ENCODE peak calls at places on chromosomes 4 and X, in five cellular contexts. One of them, this sample, is unnamed. For H3K4me1, the result is how much of the 10 kb centered on the place peaks cover.

GRCh38 chr4:88158360-88159136 is at the start of gene ABCG2:
- DNase-seq in IMR-90: peak
- DNase-seq in HepG2: peak
- DNase-seq in A549: peak
- DNase-seq in K562: peak
- DNase-seq in this sample: no peak

GRCh38 chrX:149314031-149314430 is 191.1 kb downstream of the IDS start:
- DNase-seq in IMR-90: no peak
- DNase-seq in HepG2: no peak
- DNase-seq in A549: no peak
- DNase-seq in K562: no peak
- DNase-seq in this sample: no peak

GRCh38 chrX:11929476-11929875 is 171.4 kb downstream of the MSL3 start:
- DNase-seq in IMR-90: no peak
- DNase-seq in HepG2: no peak
- DNase-seq in A549: no peak
- DNase-seq in K562: no peak
- DNase-seq in this sample: no peak

GRCh38 chr4:55017406-55017805 is 108.0 kb downstream of the KDR start:
- DNase-seq in IMR-90: no peak
- DNase-seq in HepG2: no peak
- DNase-seq in A549: no peak
- DNase-seq in K562: no peak
- DNase-seq in this sample: no peak

GRCh38 chrX:116243039-116243438 is 72.5 kb downstream of the AGTR2 start:
- DNase-seq in IMR-90: no peak
- DNase-seq in HepG2: no peak
- DNase-seq in A549: no peak
- DNase-seq in K562: no peak
- DNase-seq in this sample: no peak

GRCh38 chrX:5726246-5726645 is 502.4 kb downstream of the NLGN4X start:
- DNase-seq in IMR-90: no peak
- DNase-seq in HepG2: no peak
- DNase-seq in A549: no peak
- DNase-seq in K562: no peak
- DNase-seq in this sample: no peak

GRCh38 chr4:2412534-2412884 is 5.9 kb downstream of the ZFYVE28 start:
- DNase-seq in IMR-90: no peak
- DNase-seq in HepG2: no peak
- DNase-seq in A549: no peak
- DNase-seq in K562: peak
- DNase-seq in this sample: no peak

GRCh38 chrX:154378059-154378798 is 866 bp upstream of the EMD start:
- DNase-seq in IMR-90: peak
- DNase-seq in HepG2: no peak
- DNase-seq in A549: peak
- DNase-seq in K562: peak
- DNase-seq in this sample: no peak

GRCh38 chrX:17497193-17497592 is 122.2 kb downstream of the NHS start:
- DNase-seq in IMR-90: no peak
- DNase-seq in HepG2: no peak
- DNase-seq in A549: no peak
- DNase-seq in K562: no peak
- DNase-seq in this sample: no peak

GRCh38 chr4:159564615-159565014 is 461.7 kb downstream of the RAPGEF2 start:
- DNase-seq in IMR-90: no peak
- DNase-seq in HepG2: peak
- DNase-seq in A549: no peak
- DNase-seq in K562: no peak
- DNase-seq in this sample: no peak

GRCh38 chrX:154603438-154604430 is 15.3 kb downstream of the CTAG1B start:
- DNase-seq in IMR-90: peak
- DNase-seq in HepG2: no peak
- DNase-seq in A549: peak
- DNase-seq in K562: no peak
- DNase-seq in this sample: no peak

GRCh38 chrX:41384041-41384705 is 50.2 kb downstream of the DDX3X start:
- DNase-seq in IMR-90: peak
- DNase-seq in HepG2: no peak
- DNase-seq in A549: no peak
- DNase-seq in K562: peak
- DNase-seq in this sample: no peak

GRCh38 chr4:157045507-157046127 is 30.3 kb upstream of the GLRB start:
- DNase-seq in IMR-90: peak
- DNase-seq in HepG2: peak
- DNase-seq in A549: peak
- DNase-seq in K562: peak
- DNase-seq in this sample: no peak

GRCh38 chr4:180770265-180770664 is 1472.9 kb upstream of the TENM3 start:
- DNase-seq in IMR-90: no peak
- DNase-seq in HepG2: no peak
- DNase-seq in A549: no peak
- DNase-seq in K562: no peak
- DNase-seq in this sample: no peak

GRCh38 chrX:77174680-77175336 is 272.4 kb upstream of the FGF16 start:
- DNase-seq in IMR-90: no peak
- DNase-seq in HepG2: no peak
- DNase-seq in A549: no peak
- DNase-seq in K562: no peak
- DNase-seq in this sample: no peak

GRCh38 chr4:147284218-147284617 is 196.7 kb upstream of the EDNRA start:
- DNase-seq in IMR-90: no peak
- DNase-seq in HepG2: no peak
- DNase-seq in A549: no peak
- DNase-seq in K562: no peak
- DNase-seq in this sample: no peak

GRCh38 chr4:89275587-89275986 is 32.0 kb downstream of the GPRIN3 start:
- DNase-seq in IMR-90: no peak
- DNase-seq in HepG2: no peak
- DNase-seq in A549: peak
- DNase-seq in K562: no peak
- DNase-seq in this sample: no peak

GRCh38 chr4:169234137-169234855 is 36.5 kb downstream of the SH3RF1 start:
- DNase-seq in IMR-90: no peak
- DNase-seq in HepG2: no peak
- DNase-seq in A549: no peak
- DNase-seq in K562: no peak
- DNase-seq in this sample: no peak

GRCh38 chr4:146159384-146160058 is 16.0 kb upstream of the LSM6 start:
- DNase-seq in IMR-90: no peak
- DNase-seq in HepG2: no peak
- DNase-seq in A549: no peak
- DNase-seq in K562: no peak
- DNase-seq in this sample: no peak

GRCh38 chrX:125132274-125132673 is 187.4 kb upstream of the TEX13C start:
- DNase-seq in IMR-90: peak
- DNase-seq in HepG2: peak
- DNase-seq in A549: peak
- DNase-seq in K562: peak
- DNase-seq in this sample: no peak

GRCh38 chr4:176404591-176404990 is 84.8 kb downstream of the SPCS3 start:
- DNase-seq in IMR-90: peak
- DNase-seq in HepG2: no peak
- DNase-seq in A549: no peak
- DNase-seq in K562: no peak
- DNase-seq in this sample: no peak

GRCh38 chrX:14508025-14508690 is 21.2 kb upstream of the GLRA2 start:
- DNase-seq in IMR-90: no peak
- DNase-seq in HepG2: no peak
- DNase-seq in A549: no peak
- DNase-seq in K562: no peak
- DNase-seq in this sample: no peak

GRCh38 chr4:1291091-1291490 is 1.4 kb downstream of the MAEA start:
- DNase-seq in IMR-90: no peak
- DNase-seq in HepG2: no peak
- DNase-seq in A549: no peak
- DNase-seq in K562: no peak
- DNase-seq in this sample: no peak

GRCh38 chr4:78145622-78146021 is 88.5 kb downstream of the FRAS1 start:
- DNase-seq in IMR-90: no peak
- DNase-seq in HepG2: no peak
- DNase-seq in A549: no peak
- DNase-seq in K562: no peak
- DNase-seq in this sample: no peak

GRCh38 chr4:108036252-108036651 is 46.6 kb downstream of the HADH start:
- DNase-seq in IMR-90: no peak
- DNase-seq in HepG2: no peak
- DNase-seq in A549: no peak
- DNase-seq in K562: no peak
- DNase-seq in this sample: no peak

GRCh38 chr4:792729-793108 is 33.2 kb downstream of the CPLX1 start:
- DNase-seq in IMR-90: no peak
- DNase-seq in HepG2: no peak
- DNase-seq in A549: no peak
- DNase-seq in K562: no peak
- DNase-seq in this sample: no peak

GRCh38 chr4:150385606-150386005 is 196.3 kb upstream of the MAB21L2 start:
- DNase-seq in IMR-90: peak
- DNase-seq in HepG2: no peak
- DNase-seq in A549: no peak
- DNase-seq in K562: no peak
- DNase-seq in this sample: no peak

DNA sequence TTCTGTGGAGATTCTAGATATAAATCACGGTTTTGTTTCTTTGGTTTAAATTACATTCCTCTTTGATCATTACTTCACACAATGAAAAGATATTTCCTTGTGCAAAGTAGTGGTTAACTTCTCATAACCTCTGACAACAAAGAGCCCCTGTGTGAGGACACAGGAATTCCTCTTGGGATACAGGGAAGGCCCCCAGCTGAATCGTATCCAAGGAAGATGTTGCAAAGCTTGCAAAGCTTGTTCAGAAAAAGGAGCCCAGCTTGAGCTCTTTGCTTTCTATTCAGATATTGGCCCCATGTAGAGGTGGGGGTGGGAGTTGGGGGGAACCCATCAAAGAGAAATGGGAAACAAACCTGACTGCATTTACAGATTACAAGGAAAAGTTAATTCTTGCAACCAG is 145.7 kb downstream of the RELL1 start:
- DNase-seq in IMR-90: no peak
- DNase-seq in HepG2: no peak
- DNase-seq in A549: no peak
- DNase-seq in K562: no peak
- DNase-seq in this sample: no peak
- TF ChIP-seq SMC3 in IMR-90: no peak
- TF ChIP-seq SMC3 in HepG2: no peak
- TF ChIP-seq SMC3 in A549: no peak
- TF ChIP-seq SMC3 in K562: no peak
- TF ChIP-seq SMC3 in this sample: no peak

DNA sequence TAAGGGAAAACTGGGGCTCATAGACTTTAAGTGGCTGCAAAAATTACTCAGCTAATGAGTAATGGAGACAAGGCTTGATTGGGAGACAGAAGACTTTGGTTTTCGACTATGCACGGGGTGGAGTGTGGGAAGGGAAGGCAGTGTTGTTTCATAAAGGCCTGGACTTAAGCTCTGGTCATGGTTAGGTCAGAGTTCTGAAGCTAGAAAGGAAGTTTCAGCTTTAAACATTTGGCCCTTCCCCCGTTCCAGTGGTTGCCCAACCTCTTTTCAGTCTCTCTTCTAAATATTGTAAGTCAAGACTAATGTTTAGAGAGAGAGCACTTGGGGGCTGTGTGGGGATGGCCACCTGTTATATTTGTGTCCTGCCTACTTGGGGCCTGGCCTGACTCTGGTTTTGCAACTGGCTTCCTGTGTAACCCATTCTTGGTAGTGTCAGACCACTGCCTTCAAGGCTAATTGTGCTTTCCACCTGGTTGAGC is 21.0 kb downstream of the MSN start:
- DNase-seq in IMR-90: peak
- DNase-seq in HepG2: no peak
- DNase-seq in A549: no peak
- DNase-seq in K562: no peak
- DNase-seq in this sample: peak
- H3K4me1 ChIP-seq in IMR-90: under half
- H3K4me1 ChIP-seq in HepG2: under half
- H3K4me1 ChIP-seq in A549: half or more
- H3K4me1 ChIP-seq in K562: under half
- H3K4me1 ChIP-seq in this sample: half or more

DNA sequence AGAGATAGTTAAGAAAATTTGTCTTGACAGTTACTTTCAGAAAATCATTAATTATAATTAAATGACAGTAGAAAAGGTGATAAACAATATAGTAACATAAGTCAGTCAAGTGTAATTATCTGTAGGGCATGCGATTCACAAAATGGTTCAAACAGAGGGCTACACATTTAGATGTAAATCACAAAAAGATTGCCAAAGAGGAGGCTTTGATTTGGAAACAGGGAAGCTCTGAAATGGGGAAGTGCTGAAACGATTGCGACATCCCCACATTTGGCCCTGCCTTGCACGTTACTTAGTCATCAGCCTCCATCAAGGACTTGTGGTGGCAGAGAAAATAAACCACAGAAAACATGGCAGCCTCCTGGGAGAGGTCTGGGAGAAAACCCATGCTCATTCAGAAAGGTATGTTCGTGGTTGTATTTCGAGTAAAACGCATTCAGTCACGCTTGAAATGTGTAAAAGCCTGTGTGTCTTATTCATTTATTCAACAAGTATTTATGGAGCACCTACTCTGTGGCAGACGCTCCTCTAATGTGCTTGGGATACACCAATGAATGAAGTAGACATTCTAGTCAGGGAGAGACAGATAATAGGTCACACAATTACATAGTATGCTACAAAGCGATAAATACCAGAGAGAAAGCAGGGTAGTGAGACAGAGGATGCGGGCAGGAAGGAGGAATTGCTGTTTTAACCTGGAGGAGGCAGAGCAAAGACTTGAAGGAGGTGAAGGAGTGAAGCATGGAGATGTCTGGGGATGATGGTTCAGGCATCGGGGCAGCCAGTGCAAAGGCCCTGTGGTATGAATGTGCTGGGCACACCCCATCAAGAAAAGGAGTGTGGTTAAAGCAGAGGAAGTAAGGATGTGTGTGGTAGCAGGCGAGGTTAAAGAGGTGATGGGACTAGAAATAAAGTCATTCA is 7.8 kb downstream of the RBM47 start:
- DNase-seq in IMR-90: peak
- DNase-seq in HepG2: peak
- DNase-seq in A549: peak
- DNase-seq in K562: peak
- DNase-seq in this sample: peak
- TF ChIP-seq CEBPB in IMR-90: peak
- TF ChIP-seq CEBPB in HepG2: peak
- TF ChIP-seq CEBPB in A549: peak
- TF ChIP-seq CEBPB in K562: peak
- TF ChIP-seq CEBPB in this sample: peak

GRCh38 chr4:52977252-52977651 is 115.1 kb downstream of the RASL11B start:
- DNase-seq in IMR-90: no peak
- DNase-seq in HepG2: no peak
- DNase-seq in A549: no peak
- DNase-seq in K562: no peak
- DNase-seq in this sample: no peak

GRCh38 chr4:52979821-52980590 is 117.9 kb downstream of the RASL11B start:
- DNase-seq in IMR-90: no peak
- DNase-seq in HepG2: no peak
- DNase-seq in A549: no peak
- DNase-seq in K562: no peak
- DNase-seq in this sample: no peak

GRCh38 chr4:52982246-52982950 is 120.3 kb downstream of the RASL11B start:
- DNase-seq in IMR-90: peak
- DNase-seq in HepG2: peak
- DNase-seq in A549: peak
- DNase-seq in K562: peak
- DNase-seq in this sample: no peak

GRCh38 chr4:52979020-52979419 is 116.9 kb downstream of the RASL11B start:
- DNase-seq in IMR-90: no peak
- DNase-seq in HepG2: no peak
- DNase-seq in A549: no peak
- DNase-seq in K562: no peak
- DNase-seq in this sample: no peak

GRCh38 chr4:52976523-52977230 is 114.6 kb downstream of the RASL11B start:
- DNase-seq in IMR-90: no peak
- DNase-seq in HepG2: no peak
- DNase-seq in A549: no peak
- DNase-seq in K562: no peak
- DNase-seq in this sample: no peak
- TF ChIP-seq SMC3 in IMR-90: no peak
- TF ChIP-seq SMC3 in HepG2: no peak
- TF ChIP-seq SMC3 in A549: no peak
- TF ChIP-seq SMC3 in K562: no peak
- TF ChIP-seq SMC3 in this sample: no peak

This sample was measured in GM12878.